ENCODE peak calls at places on chromosomes 1 and 21, in five cellular contexts. I is cardiac muscle cell, N is HCT116, Y is A549, P is tibial nerve. S is an unnamed sample.

GRCh38 chr1:3772027-3772714 is 378 bp upstream of the SMIM1 start:
- DNase-seq in I (peak), N (peak), Y (peak), P (peak), S (peak)

GRCh38 chr1:152786077-152786476 is at the start of gene LCE1E:
- DNase-seq in I (no peak), N (no peak), Y (no peak), P (no peak), S (no peak)

GRCh38 chr1:184037849-184038591 is 492 bp upstream of the COLGALT2 start:
- DNase-seq in I (no peak), N (no peak), Y (no peak), P (no peak), S (no peak)

GRCh38 chr1:40853113-40853999 is 8.8 kb downstream of the CITED4 start:
- DNase-seq in I (no peak), N (no peak), Y (no peak), P (no peak), S (no peak)

GRCh38 chr1:116510361-116510760 is 60.5 kb downstream of the CD58 start:
- DNase-seq in I (no peak), N (no peak), Y (no peak), P (no peak), S (no peak)

GRCh38 chr1:22850681-22851080 is 122.0 kb downstream of the LACTBL1 start:
- DNase-seq in I (peak), N (no peak), Y (no peak), P (no peak), S (no peak)

GRCh38 chr1:206850401-206850800 is 15.0 kb upstream of the IL20 start:
- DNase-seq in I (no peak), N (no peak), Y (no peak), P (no peak), S (no peak)

GRCh38 chr1:242586355-242586670 is 61.8 kb upstream of the PLD5 start:
- DNase-seq in I (no peak), N (no peak), Y (no peak), P (no peak), S (no peak)

GRCh38 chr1:231315887-231316286 is 21.8 kb downstream of the EXOC8 start:
- DNase-seq in I (peak), N (peak), Y (peak), P (no peak), S (peak)

GRCh38 chr1:20403423-20404145 is 82.4 kb downstream of the CAMK2N1 start:
- DNase-seq in I (no peak), N (no peak), Y (no peak), P (no peak), S (no peak)

GRCh38 chr21:25934771-25935224 is 200.0 kb downstream of the GABPA start:
- DNase-seq in I (peak), N (no peak), Y (peak), P (peak), S (no peak)

GRCh38 chr21:23578027-23578426 is 2029.3 kb downstream of the MRPL39 start:
- DNase-seq in I (no peak), N (no peak), Y (no peak), P (no peak), S (no peak)

GRCh38 chr1:41559331-41559730 is 74.8 kb upstream of the EDN2 start:
- DNase-seq in I (no peak), N (no peak), Y (no peak), P (no peak), S (no peak)

GRCh38 chr1:184512724-184513123 is 125.9 kb downstream of the C1orf21 start:
- DNase-seq in I (no peak), N (no peak), Y (no peak), P (no peak), S (no peak)

GRCh38 chr1:34924759-34925555 is 4.5 kb downstream of the DLGAP3 start:
- DNase-seq in I (peak), N (no peak), Y (peak), P (peak), S (peak)

GRCh38 chr1:72557446-72558049 is 275.2 kb upstream of the NEGR1 start:
- DNase-seq in I (peak), N (no peak), Y (no peak), P (no peak), S (no peak)

GRCh38 chr1:39955547-39956539 is 898 bp downstream of the MFSD2A start:
- DNase-seq in I (peak), N (peak), Y (peak), P (no peak), S (no peak)

GRCh38 chr21:39525129-39525528 is 73.4 kb downstream of the SH3BGR start:
- DNase-seq in I (no peak), N (no peak), Y (no peak), P (no peak), S (no peak)

GRCh38 chr1:153985984-153986761 is at the start of gene RAB13:
- DNase-seq in I (peak), N (peak), Y (peak), P (peak), S (no peak)

GRCh38 chr1:202130275-202130646 is 7.5 kb downstream of the GPR37L1 start:
- DNase-seq in I (no peak), N (no peak), Y (no peak), P (no peak), S (no peak)

GRCh38 chr1:19191811-19192210 is 18.3 kb downstream of the UBR4 start:
- DNase-seq in I (no peak), N (no peak), Y (no peak), P (no peak), S (no peak)

GRCh38 chr1:242086093-242086492 is 87.2 kb upstream of the MAP1LC3C start:
- DNase-seq in I (no peak), N (no peak), Y (no peak), P (no peak), S (no peak)

GRCh38 chr1:169360415-169360814 is 7.2 kb downstream of the NME7 start:
- DNase-seq in I (no peak), N (no peak), Y (no peak), P (no peak), S (no peak)

GRCh38 chr1:25899792-25900191 is 6.4 kb downstream of the STMN1 start:
- DNase-seq in I (no peak), N (no peak), Y (no peak), P (no peak), S (no peak)

GRCh38 chr1:229757226-229757625 is 131.2 kb downstream of the URB2 start:
- DNase-seq in I (no peak), N (no peak), Y (no peak), P (no peak), S (no peak)

GRCh38 chr1:20265243-20265642 is 25.4 kb upstream of the VWA5B1 start:
- DNase-seq in I (peak), N (no peak), Y (no peak), P (no peak), S (no peak)

GRCh38 chr21:14454642-14455009 is 71.7 kb upstream of the HSPA13 start:
- DNase-seq in I (no peak), N (no peak), Y (no peak), P (no peak), S (no peak)

GRCh38 chr1:186306533-186306932 is 68.5 kb downstream of the TPR start:
- DNase-seq in I (no peak), N (no peak), Y (no peak), P (no peak), S (no peak)

GRCh38 chr1:44594871-44595735 is 79.2 kb downstream of the TMEM53 start:
- DNase-seq in I (peak), N (peak), Y (peak), P (peak), S (peak)

GRCh38 chr1:44721521-44722361 is 9.2 kb downstream of the RNU5D-1 start:
- DNase-seq in I (peak), N (peak), Y (peak), P (no peak), S (peak)

GRCh38 chr1:162010175-162010506 is 13.5 kb downstream of the OLFML2B start:
- DNase-seq in I (no peak), N (no peak), Y (no peak), P (no peak), S (no peak)

GRCh38 chr1:183180213-183180612 is 5.9 kb upstream of the LAMC2 start:
- DNase-seq in I (peak), N (no peak), Y (peak), P (no peak), S (no peak)

GRCh38 chr1:78334114-78334513 is 156.7 kb upstream of the PTGFR start:
- DNase-seq in I (no peak), N (no peak), Y (no peak), P (no peak), S (no peak)

GRCh38 chr21:46421191-46421750 is 37.4 kb upstream of the DIP2A start:
- DNase-seq in I (no peak), N (no peak), Y (no peak), P (no peak), S (peak)

GRCh38 chr1:157968951-157969350 is 24.5 kb upstream of the KIRREL1 start:
- DNase-seq in I (peak), N (no peak), Y (peak), P (no peak), S (no peak)
- H3K27ac ChIP-seq in I (no peak), N (no peak), Y (peak), P (peak), S (no peak)

GRCh38 chr1:226551299-226551698 is 2.7 kb downstream of the STUM start:
- DNase-seq in I (no peak), N (no peak), Y (no peak), P (no peak), S (no peak)

GRCh38 chr1:226548281-226549093 is at the start of gene STUM:
- DNase-seq in I (peak), N (no peak), Y (no peak), P (no peak), S (no peak)

GRCh38 chr1:226550671-226551041 is 2.1 kb downstream of the STUM start:
- DNase-seq in I (no peak), N (no peak), Y (no peak), P (no peak), S (no peak)

GRCh38 chr1:226549094-226549936 is 751 bp downstream of the STUM start:
- DNase-seq in I (no peak), N (no peak), Y (no peak), P (no peak), S (no peak)

GRCh38 chr1:226549937-226550670 is 1.5 kb downstream of the STUM start:
- DNase-seq in I (no peak), N (peak), Y (no peak), P (no peak), S (peak)
- TF ChIP-seq CTCF in I (peak), N (peak), Y (no peak), P (no peak), S (no peak)

DNA sequence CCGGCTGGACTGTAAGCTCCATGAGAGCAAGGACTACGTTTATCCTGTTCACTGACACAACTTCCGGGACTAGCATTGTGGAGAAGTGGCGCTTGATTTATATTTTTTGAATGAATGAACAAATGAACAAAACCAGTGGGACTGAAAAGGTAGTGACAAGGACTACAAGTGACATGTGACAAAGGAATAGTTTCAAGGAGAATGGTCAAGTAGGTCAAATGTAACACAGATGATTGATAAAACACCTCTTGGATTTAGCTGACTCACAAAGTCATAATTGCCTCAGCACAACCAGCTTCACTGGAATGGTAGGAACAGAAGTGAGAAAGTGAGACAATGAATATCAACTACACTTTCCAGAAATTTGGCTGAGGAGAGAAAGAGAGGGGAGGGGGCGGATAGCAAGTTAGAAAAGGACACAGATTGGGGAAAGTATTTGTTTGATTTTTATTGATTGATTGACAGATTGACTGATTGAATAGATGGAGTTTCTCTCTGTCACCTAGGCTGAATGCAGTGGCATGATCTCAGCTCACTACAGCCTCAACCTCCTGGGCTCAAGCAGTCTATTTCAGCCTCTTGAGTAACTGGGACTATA is 14.2 kb downstream of the MTF1 start:
- DNase-seq in I (no peak), N (no peak), Y (no peak), P (no peak), S (no peak)
- H3K27ac ChIP-seq in I (no peak), N (no peak), Y (no peak), P (no peak), S (no peak)

DNA sequence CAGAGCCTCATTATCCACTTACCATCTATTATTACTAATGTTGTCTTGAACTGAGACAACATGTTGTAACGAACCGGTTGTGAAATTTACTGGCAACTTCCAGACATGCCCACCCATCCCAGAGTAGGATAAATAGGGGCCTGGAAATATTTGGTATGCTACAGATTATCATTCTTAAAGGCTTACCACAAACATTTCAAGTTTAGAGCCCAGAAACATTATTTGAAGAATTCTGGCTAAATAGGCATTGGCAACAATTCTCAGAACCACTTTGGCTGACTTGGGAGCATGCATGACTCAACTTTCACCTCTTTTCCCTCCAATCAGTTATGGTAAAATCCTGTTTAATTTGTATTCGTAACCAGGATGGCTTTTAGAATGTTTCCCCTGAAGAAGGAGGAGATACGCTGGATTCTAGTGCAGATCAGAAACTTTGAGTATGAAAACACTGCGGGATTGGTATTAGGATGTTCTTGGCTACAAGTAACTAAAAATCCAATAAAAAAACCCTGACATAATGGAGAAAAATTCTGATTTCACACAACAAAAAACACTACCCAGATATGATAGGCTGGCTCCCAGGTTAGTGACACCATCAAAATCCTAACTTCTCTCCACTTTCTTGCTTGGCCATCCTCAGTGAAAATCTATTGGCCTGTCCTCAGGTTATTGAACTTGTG is 130.0 kb upstream of the SLC44A3 start:
- DNase-seq in I (peak), N (no peak), Y (no peak), P (no peak), S (no peak)
- TF ChIP-seq CTCF in I (no peak), N (no peak), Y (no peak), P (no peak), S (no peak)

GRCh38 chr1:156958247-156958714 is 37.8 kb downstream of the LRRC71 start:
- DNase-seq in I (no peak), N (no peak), Y (no peak), P (no peak), S (no peak)
- H3K27ac ChIP-seq in I (peak), N (no peak), Y (no peak), P (no peak), S (no peak)

DNA sequence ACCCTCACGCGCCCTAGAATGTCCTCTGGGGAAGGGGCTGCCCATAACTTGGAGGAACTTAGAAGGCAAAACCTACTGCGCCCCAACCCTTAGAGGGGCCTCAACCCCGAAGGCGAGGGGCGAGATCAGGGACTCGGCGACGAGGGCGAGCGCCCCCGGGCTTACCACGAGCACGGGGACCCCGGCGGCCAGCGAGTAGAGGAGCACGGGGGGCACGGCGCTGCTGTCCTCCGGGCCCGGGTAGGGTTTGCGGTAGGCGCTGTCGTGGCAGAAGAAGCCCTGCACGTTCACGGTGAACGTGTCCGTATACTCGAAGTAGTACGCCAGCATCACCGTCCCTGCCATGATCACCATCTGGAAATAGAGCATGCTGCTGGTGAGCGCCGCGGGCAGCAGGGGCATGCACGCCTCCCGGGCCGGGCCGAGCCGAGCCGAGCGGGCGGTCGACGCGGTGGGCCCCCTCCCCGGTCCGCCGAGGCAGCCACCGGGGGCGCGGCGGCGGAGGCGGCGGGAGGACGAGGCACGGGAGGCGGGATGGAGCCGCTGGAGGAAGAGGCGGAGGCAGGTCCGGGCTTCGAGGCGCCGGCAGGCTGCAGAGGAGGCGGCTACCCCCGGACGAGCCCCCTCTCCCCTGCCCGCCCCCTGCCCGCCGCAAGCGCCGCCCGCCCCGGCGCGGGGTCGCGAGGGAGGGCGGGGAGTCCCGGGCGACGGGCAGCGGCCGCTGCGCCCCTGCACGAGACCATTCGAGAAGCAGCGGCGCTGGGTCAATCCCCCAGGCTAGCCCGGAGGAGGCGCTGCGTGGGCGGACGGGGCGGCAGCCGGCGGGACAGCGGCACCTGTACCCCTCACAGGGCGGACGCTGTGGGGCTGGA is at the start of gene PLPPR5:
- DNase-seq in I (peak), N (no peak), Y (no peak), P (no peak), S (no peak)
- TF ChIP-seq CTCF in I (no peak), N (no peak), Y (no peak), P (no peak), S (no peak)

GRCh38 chr1:226371049-226371694 is 36.7 kb downstream of the PARP1 start:
- DNase-seq in I (no peak), N (no peak), Y (no peak), P (no peak), S (no peak)

GRCh38 chr1:226372885-226373284 is 35.0 kb downstream of the PARP1 start:
- DNase-seq in I (no peak), N (no peak), Y (no peak), P (no peak), S (no peak)

GRCh38 chr1:226376300-226376699 is 31.6 kb downstream of the PARP1 start:
- DNase-seq in I (no peak), N (no peak), Y (no peak), P (no peak), S (no peak)

GRCh38 chr1:226371866-226372490 is 35.9 kb downstream of the PARP1 start:
- DNase-seq in I (no peak), N (no peak), Y (no peak), P (no peak), S (no peak)

GRCh38 chr1:226373376-226373775 is 34.5 kb downstream of the PARP1 start:
- DNase-seq in I (no peak), N (no peak), Y (no peak), P (no peak), S (no peak)
- H3K27ac ChIP-seq in I (no peak), N (no peak), Y (no peak), P (no peak), S (no peak)

GRCh38 chr1:1890506-1891348 is at the start of gene GNB1:
- DNase-seq in I (peak), N (peak), Y (peak), P (peak), S (peak)
- TF ChIP-seq CTCF in I (no peak), N (no peak), Y (no peak), P (no peak), S (no peak)

DNA sequence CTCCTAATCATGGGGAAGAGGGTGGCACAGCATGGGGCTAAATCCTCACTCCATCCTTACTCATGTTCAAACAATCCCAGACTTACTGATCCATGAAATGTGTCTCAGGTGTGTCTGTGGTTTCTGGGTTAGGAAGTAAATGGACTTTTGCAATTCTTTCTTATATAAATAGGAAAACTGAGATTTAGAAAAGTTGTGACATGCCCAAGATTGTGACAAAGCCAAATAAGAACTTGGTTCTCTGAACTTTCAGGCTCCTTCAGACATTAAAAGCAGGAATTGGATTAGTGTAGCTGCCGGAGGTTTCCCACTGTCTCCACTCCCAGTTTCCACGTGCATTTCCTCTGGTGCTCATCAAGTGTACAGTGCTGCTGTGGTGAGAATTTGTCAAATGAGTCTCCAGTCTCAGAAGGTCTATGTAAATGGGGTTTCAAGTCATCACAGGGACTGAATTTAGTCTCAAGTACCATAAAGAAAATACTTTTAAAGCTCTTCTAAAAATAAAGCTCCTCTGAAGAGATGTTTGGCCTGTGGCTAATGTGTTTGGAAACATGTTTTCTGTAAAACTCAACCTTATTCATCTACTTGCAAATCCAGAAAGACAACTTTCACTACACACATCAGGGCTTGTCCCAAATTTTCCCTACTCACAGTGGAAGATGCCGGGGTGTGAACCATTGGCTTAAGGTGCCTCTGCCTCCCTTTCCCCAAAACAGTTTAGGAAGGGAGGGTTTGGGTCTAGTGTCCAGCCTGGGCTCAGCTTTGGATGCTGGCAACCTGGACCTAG is 115.2 kb downstream of the NGF start:
- DNase-seq in I (no peak), N (no peak), Y (no peak), P (no peak), S (no peak)
- H3K27ac ChIP-seq in I (no peak), N (no peak), Y (no peak), P (no peak), S (no peak)